ENCODE peak calls at places on chromosomes 5 and 9, in nine cellular contexts. One of them, this sample, is unnamed. For H3K4me1, the result is how much of the 10 kb centered on the place peaks cover.

GRCh38 chr5:133149333-133149732 is 97.5 kb downstream of the HSPA4 start:
- DNase-seq in heart left ventricle: no peak
- DNase-seq in tibial nerve: no peak
- DNase-seq in transverse colon: no peak
- DNase-seq in gastrocnemius medialis: no peak
- DNase-seq in HCT116: no peak
- DNase-seq in uterus: no peak
- DNase-seq in spleen: no peak
- DNase-seq in right lobe of liver: no peak
- DNase-seq in this sample: no peak

GRCh38 chr5:7927466-7928375 is 58.8 kb downstream of the MTRR start:
- DNase-seq in heart left ventricle: peak
- DNase-seq in tibial nerve: no peak
- DNase-seq in transverse colon: peak
- DNase-seq in gastrocnemius medialis: no peak
- DNase-seq in HCT116: peak
- DNase-seq in uterus: no peak
- DNase-seq in spleen: no peak
- DNase-seq in right lobe of liver: peak
- DNase-seq in this sample: peak

GRCh38 chr5:155085282-155085990 is 71.9 kb downstream of the KIF4B start:
- DNase-seq in heart left ventricle: no peak
- DNase-seq in tibial nerve: no peak
- DNase-seq in transverse colon: no peak
- DNase-seq in gastrocnemius medialis: no peak
- DNase-seq in HCT116: no peak
- DNase-seq in uterus: no peak
- DNase-seq in spleen: no peak
- DNase-seq in right lobe of liver: no peak
- DNase-seq in this sample: no peak

GRCh38 chr5:2779459-2779858 is 28.0 kb upstream of the IRX2 start:
- DNase-seq in heart left ventricle: no peak
- DNase-seq in tibial nerve: no peak
- DNase-seq in transverse colon: no peak
- DNase-seq in gastrocnemius medialis: no peak
- DNase-seq in HCT116: no peak
- DNase-seq in uterus: no peak
- DNase-seq in spleen: no peak
- DNase-seq in right lobe of liver: no peak
- DNase-seq in this sample: no peak

GRCh38 chr5:64165500-64166200 is at the start of gene RNF180:
- DNase-seq in heart left ventricle: peak
- DNase-seq in tibial nerve: no peak
- DNase-seq in transverse colon: peak
- DNase-seq in gastrocnemius medialis: peak
- DNase-seq in HCT116: no peak
- DNase-seq in uterus: peak
- DNase-seq in spleen: peak
- DNase-seq in right lobe of liver: peak
- DNase-seq in this sample: peak

GRCh38 chr9:69471433-69471832 is 146.4 kb downstream of the ENTREP1 start:
- DNase-seq in heart left ventricle: no peak
- DNase-seq in tibial nerve: no peak
- DNase-seq in transverse colon: no peak
- DNase-seq in gastrocnemius medialis: no peak
- DNase-seq in HCT116: no peak
- DNase-seq in uterus: no peak
- DNase-seq in spleen: no peak
- DNase-seq in right lobe of liver: no peak
- DNase-seq in this sample: no peak

GRCh38 chr5:13249854-13250253 is 694.6 kb downstream of the DNAH5 start:
- DNase-seq in heart left ventricle: no peak
- DNase-seq in tibial nerve: no peak
- DNase-seq in transverse colon: no peak
- DNase-seq in gastrocnemius medialis: no peak
- DNase-seq in HCT116: no peak
- DNase-seq in uterus: no peak
- DNase-seq in spleen: no peak
- DNase-seq in right lobe of liver: no peak
- DNase-seq in this sample: no peak

GRCh38 chr9:34454571-34455065 is 3.8 kb downstream of the FAM219A start:
- DNase-seq in heart left ventricle: peak
- DNase-seq in tibial nerve: no peak
- DNase-seq in transverse colon: no peak
- DNase-seq in gastrocnemius medialis: no peak
- DNase-seq in HCT116: peak
- DNase-seq in uterus: no peak
- DNase-seq in spleen: no peak
- DNase-seq in right lobe of liver: no peak
- DNase-seq in this sample: no peak

GRCh38 chr5:98787131-98787719 is 13.8 kb downstream of the RGMB start:
- DNase-seq in heart left ventricle: no peak
- DNase-seq in tibial nerve: no peak
- DNase-seq in transverse colon: no peak
- DNase-seq in gastrocnemius medialis: peak
- DNase-seq in HCT116: no peak
- DNase-seq in uterus: no peak
- DNase-seq in spleen: no peak
- DNase-seq in right lobe of liver: no peak
- DNase-seq in this sample: no peak

GRCh38 chr5:172456076-172456800 is 1.9 kb upstream of the SH3PXD2B start:
- DNase-seq in heart left ventricle: no peak
- DNase-seq in tibial nerve: no peak
- DNase-seq in transverse colon: no peak
- DNase-seq in gastrocnemius medialis: no peak
- DNase-seq in HCT116: no peak
- DNase-seq in uterus: no peak
- DNase-seq in spleen: no peak
- DNase-seq in right lobe of liver: no peak
- DNase-seq in this sample: no peak

DNA sequence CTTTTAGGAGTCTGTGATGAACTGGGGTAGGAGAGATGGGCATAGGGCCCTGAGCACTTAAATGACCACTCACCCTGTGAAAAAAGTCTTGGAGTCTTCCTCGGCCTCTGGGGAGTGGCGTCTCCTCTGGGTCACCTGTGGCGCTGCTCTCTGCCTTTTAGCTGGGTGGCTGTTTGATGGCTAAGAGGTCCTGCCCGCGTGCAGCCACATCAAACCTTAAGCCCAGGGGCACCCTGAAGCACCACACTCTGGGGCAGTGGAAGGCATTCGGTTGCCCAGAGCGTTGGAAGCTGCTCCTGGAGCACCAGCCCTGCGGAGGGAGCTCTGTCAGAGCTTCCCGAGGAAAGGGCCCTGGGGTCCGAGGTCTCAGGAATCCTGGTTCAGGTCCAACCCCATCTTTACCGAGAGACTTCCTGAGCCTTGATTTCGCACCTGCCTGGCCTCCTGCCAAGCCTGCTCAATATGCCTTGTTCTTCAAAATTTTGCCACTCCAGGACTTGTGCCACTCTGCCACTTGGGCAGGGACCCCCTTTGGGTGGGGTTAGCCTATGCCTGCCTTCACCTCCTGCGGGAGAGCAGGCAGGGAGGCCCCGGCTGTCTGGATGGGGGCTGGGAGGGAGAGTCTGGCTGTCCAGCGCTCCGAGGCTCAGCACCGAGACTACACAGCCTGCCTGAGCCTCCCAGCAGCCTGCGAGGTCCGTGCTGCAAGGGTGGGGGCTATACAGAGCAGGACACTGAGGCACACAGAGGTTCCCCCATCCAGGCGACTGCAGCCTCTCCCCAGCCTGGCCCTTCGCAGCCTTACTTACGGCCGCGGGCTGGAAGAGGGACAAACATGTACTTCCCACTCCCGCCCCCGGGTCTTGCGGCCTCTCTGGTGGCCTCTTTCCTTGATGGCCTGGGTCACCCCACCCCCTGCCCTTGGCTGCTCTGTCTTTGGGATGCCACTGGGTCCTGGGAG is 63.4 kb upstream of the RNU6ATAC start:
- DNase-seq in heart left ventricle: no peak
- DNase-seq in tibial nerve: no peak
- DNase-seq in transverse colon: no peak
- DNase-seq in gastrocnemius medialis: no peak
- DNase-seq in HCT116: no peak
- DNase-seq in uterus: no peak
- DNase-seq in spleen: no peak
- DNase-seq in right lobe of liver: no peak
- DNase-seq in this sample: no peak
- H3K4me1 ChIP-seq in heart left ventricle: under half
- H3K4me1 ChIP-seq in tibial nerve: under half
- H3K4me1 ChIP-seq in transverse colon: under half
- H3K4me1 ChIP-seq in gastrocnemius medialis: under half
- H3K4me1 ChIP-seq in HCT116: under half
- H3K4me1 ChIP-seq in uterus: under half
- H3K4me1 ChIP-seq in spleen: under half
- H3K4me1 ChIP-seq in right lobe of liver: under half
- H3K4me1 ChIP-seq in this sample: under half

GRCh38 chr9:14247577-14247976 is 66.4 kb downstream of the NFIB start:
- DNase-seq in heart left ventricle: no peak
- DNase-seq in tibial nerve: no peak
- DNase-seq in transverse colon: no peak
- DNase-seq in gastrocnemius medialis: no peak
- DNase-seq in HCT116: no peak
- DNase-seq in uterus: no peak
- DNase-seq in spleen: no peak
- DNase-seq in right lobe of liver: no peak
- DNase-seq in this sample: no peak
- TF ChIP-seq POLR2A in heart left ventricle: no peak
- TF ChIP-seq POLR2A in tibial nerve: no peak
- TF ChIP-seq POLR2A in transverse colon: no peak
- TF ChIP-seq POLR2A in gastrocnemius medialis: no peak
- TF ChIP-seq POLR2A in HCT116: no peak
- TF ChIP-seq POLR2A in uterus: no peak
- TF ChIP-seq POLR2A in spleen: no peak
- TF ChIP-seq POLR2A in right lobe of liver: no peak
- TF ChIP-seq POLR2A in this sample: no peak

DNA sequence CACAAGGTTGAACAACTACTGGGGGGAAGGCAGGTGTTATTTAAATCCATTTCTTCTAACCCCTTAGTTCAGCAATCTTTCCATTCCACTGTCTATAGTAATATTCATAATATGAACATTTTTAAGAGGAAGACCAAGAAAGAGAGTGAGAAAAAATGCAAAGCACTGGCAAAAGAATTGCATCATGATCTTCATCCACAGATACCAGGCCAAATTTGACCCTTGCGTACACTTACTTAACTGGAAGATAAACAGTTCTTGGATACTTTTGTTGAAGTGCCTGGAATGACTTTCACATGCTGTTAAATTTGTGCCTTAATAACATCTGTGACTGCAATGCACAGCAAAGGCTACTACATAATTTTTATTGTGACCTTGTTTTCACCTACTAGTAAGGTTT is 1.8 kb downstream of the PFDN1 start:
- DNase-seq in heart left ventricle: no peak
- DNase-seq in tibial nerve: no peak
- DNase-seq in transverse colon: no peak
- DNase-seq in gastrocnemius medialis: no peak
- DNase-seq in HCT116: no peak
- DNase-seq in uterus: no peak
- DNase-seq in spleen: no peak
- DNase-seq in right lobe of liver: no peak
- DNase-seq in this sample: no peak
- H3K4me3 ChIP-seq in heart left ventricle: no peak
- H3K4me3 ChIP-seq in tibial nerve: no peak
- H3K4me3 ChIP-seq in transverse colon: no peak
- H3K4me3 ChIP-seq in gastrocnemius medialis: no peak
- H3K4me3 ChIP-seq in HCT116: no peak
- H3K4me3 ChIP-seq in uterus: no peak
- H3K4me3 ChIP-seq in spleen: no peak
- H3K4me3 ChIP-seq in right lobe of liver: no peak
- H3K4me3 ChIP-seq in this sample: no peak

GRCh38 chr9:124259273-124260078 is 1.7 kb downstream of the NEK6 start:
- DNase-seq in heart left ventricle: peak
- DNase-seq in tibial nerve: peak
- DNase-seq in transverse colon: peak
- DNase-seq in gastrocnemius medialis: no peak
- DNase-seq in HCT116: peak
- DNase-seq in uterus: peak
- DNase-seq in spleen: peak
- DNase-seq in right lobe of liver: peak
- DNase-seq in this sample: peak
- H3K4me1 ChIP-seq in heart left ventricle: under half
- H3K4me1 ChIP-seq in tibial nerve: under half
- H3K4me1 ChIP-seq in transverse colon: under half
- H3K4me1 ChIP-seq in gastrocnemius medialis: under half
- H3K4me1 ChIP-seq in HCT116: under half
- H3K4me1 ChIP-seq in uterus: under half
- H3K4me1 ChIP-seq in spleen: half or more
- H3K4me1 ChIP-seq in right lobe of liver: under half
- H3K4me1 ChIP-seq in this sample: under half

GRCh38 chr9:136189394-136190236 is 15.3 kb downstream of the LHX3 start:
- DNase-seq in heart left ventricle: no peak
- DNase-seq in tibial nerve: no peak
- DNase-seq in transverse colon: no peak
- DNase-seq in gastrocnemius medialis: no peak
- DNase-seq in HCT116: no peak
- DNase-seq in uterus: no peak
- DNase-seq in spleen: no peak
- DNase-seq in right lobe of liver: no peak
- DNase-seq in this sample: no peak
- TF ChIP-seq POLR2A in heart left ventricle: no peak
- TF ChIP-seq POLR2A in tibial nerve: no peak
- TF ChIP-seq POLR2A in transverse colon: no peak
- TF ChIP-seq POLR2A in gastrocnemius medialis: no peak
- TF ChIP-seq POLR2A in HCT116: no peak
- TF ChIP-seq POLR2A in uterus: no peak
- TF ChIP-seq POLR2A in spleen: no peak
- TF ChIP-seq POLR2A in right lobe of liver: no peak
- TF ChIP-seq POLR2A in this sample: no peak

This sample was measured in adrenal gland.